ENCODE peak calls at places on chromosomes 6 and 20, in four cellular contexts. I is MM.1S, W is dorsolateral prefrontal cortex, L is omental fat pad. V is an unnamed sample.

GRCh38 chr6:79570802-79571367 is 33.7 kb upstream of the LCA5 start:
- DNase-seq in I (peak), W (no peak), L (no peak), V (no peak)

GRCh38 chr6:110816677-110817076 is 1.4 kb upstream of the CDK19 start:
- DNase-seq in I (no peak), W (no peak), L (no peak), V (no peak)

GRCh38 chr20:48295966-48296421 is 510.7 kb upstream of the SULF2 start:
- DNase-seq in I (no peak), W (no peak), L (no peak), V (no peak)

GRCh38 chr6:153104220-153104619 is 26.9 kb downstream of the RGS17 start:
- DNase-seq in I (no peak), W (no peak), L (no peak), V (no peak)

GRCh38 chr6:98039876-98040605 is 757.0 kb upstream of the MMS22L start:
- DNase-seq in I (peak), W (no peak), L (no peak), V (no peak)

GRCh38 chr6:110355727-110356126 is 2.4 kb downstream of the METTL24 start:
- DNase-seq in I (no peak), W (peak), L (no peak), V (no peak)

GRCh38 chr6:38239719-38240451 is 399.8 kb downstream of the BTBD9 start:
- DNase-seq in I (no peak), W (no peak), L (no peak), V (no peak)

GRCh38 chr6:39835856-39836442 is 43.8 kb downstream of the DAAM2 start:
- DNase-seq in I (no peak), W (no peak), L (no peak), V (no peak)

DNA sequence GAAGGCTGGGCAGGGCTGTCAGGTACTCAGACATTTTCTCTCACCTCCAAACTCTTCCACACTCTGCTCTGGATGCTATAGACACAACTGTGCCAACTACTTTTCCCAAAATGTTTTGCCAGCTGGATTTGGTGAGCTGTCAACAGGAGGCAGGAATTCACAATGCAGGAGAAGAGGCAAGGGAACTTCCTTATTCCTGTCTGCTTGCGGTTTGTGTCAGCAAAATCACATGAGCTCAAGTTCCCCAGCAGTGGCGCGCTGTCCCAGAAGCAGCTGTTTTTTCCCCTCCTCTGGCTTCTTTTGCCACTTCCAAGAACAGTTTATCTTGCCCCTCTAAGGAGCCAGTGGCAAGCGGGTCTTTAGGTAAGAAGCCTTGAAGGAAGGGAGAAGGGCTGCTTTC is 608.2 kb downstream of the PRKN start:
- DNase-seq in I (no peak), W (peak), L (no peak), V (no peak)
- TF ChIP-seq CTCF in I (no peak), W (no peak), L (no peak), V (no peak)

DNA sequence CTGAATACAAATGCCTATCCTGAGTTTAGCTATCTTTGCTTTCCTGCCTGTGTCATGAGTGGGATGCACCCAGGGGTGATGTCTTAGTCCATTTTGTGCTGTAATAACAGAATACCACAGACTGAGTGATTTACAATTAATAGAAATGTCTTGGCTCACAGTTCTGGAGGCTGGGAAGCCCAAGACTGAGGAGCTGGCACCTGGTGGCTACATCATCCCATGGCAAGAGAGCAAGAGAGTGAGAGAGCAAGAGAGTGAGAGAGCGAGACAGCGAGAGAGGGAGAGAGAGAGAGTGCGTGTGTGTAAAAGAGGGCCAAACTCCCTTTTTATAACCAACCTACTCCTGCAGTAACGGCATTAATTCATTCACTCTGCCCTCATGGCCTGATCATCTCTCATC is 76.8 kb downstream of the PRDM1 start:
- DNase-seq in I (peak), W (no peak), L (no peak), V (no peak)
- TF ChIP-seq CTCF in I (peak), W (no peak), L (no peak), V (no peak)

GRCh38 chr20:25985597-25985996 is 288.9 kb upstream of the ZNF337 start:
- DNase-seq in I (no peak), W (no peak), L (no peak), V (no peak)

GRCh38 chr20:25991051-25991755 is 294.6 kb upstream of the ZNF337 start:
- DNase-seq in I (no peak), W (no peak), L (no peak), V (no peak)

GRCh38 chr20:25984933-25985332 is 288.3 kb upstream of the ZNF337 start:
- DNase-seq in I (no peak), W (peak), L (no peak), V (peak)

GRCh38 chr20:25989196-25989595 is 292.5 kb upstream of the ZNF337 start:
- DNase-seq in I (no peak), W (no peak), L (no peak), V (no peak)

DNA sequence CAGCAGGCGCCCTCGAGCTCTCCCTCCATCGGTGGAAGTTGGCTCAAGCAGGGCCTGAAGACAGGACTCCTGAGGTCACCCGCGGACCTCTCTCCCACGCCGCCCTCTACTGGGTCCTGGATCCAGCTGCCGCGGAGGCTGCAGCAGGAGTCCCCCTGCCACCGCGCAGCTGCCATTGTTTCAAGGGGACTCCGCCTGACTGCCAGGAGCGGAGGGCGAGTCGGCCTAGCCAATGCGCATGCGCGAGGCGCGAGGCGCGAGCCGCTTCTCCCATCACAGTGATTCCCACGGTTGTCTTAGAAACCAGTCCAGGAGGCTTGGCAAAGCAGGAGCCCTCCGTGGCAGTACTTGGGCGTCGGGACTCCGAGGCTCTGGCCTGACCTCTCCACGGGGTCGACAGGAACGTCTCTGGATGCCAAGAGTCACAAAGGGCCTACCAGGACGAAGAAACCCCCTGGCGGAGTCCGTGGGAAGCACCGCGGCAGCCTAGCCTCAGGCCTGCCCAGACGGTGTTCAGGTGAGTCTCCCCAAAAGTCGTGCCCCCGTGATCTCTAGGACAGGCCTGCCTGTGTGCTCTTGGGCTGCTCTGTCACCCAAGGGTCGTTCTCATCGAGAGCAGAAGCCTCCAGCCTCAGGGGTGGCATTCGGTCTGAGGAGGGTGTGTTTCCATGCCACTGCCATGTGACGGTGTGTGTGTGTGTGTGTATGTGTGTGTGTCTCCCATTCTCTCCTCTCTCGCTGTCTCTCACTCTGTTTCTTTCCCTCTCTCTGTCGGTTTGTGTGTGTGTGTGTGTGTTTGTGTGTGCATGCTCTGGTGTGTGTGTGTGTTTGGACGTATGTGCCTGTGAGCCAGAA is 290.6 kb upstream of the ZNF337 start:
- DNase-seq in I (peak), W (no peak), L (no peak), V (no peak)
- TF ChIP-seq CTCF in I (peak), W (no peak), L (no peak), V (no peak)

GRCh38 chr6:167255918-167256553 is 35.1 kb upstream of the UNC93A start:
- DNase-seq in I (no peak), W (no peak), L (no peak), V (no peak)
- TF ChIP-seq CTCF in I (no peak), W (no peak), L (no peak), V (no peak)

DNA sequence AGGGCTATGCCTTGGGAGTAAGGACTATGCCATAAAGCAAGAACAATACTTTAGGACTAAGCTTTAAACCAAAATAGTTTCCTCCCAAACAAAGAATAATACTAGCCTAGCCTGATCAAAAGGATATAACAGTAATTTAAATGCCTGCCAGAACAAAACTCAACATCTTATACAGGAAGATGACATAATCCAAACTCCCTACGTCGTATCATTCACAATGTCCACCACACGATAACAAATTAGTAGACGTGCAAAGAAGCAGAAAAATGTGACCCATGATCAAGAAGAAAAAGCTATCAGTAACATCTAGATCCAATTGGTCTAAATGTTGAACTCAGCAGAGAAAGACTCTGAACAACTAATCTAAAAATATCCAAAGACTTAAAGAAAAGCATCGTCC is 65.8 kb downstream of the RSPH3 start:
- DNase-seq in I (no peak), W (no peak), L (no peak), V (no peak)
- TF ChIP-seq CTCF in I (no peak), W (no peak), L (no peak), V (no peak)

GRCh38 chr6:24963887-24964570 is 28.3 kb upstream of the RIPOR2 start:
- DNase-seq in I (no peak), W (no peak), L (no peak), V (no peak)

GRCh38 chr6:24971067-24971466 is 35.3 kb upstream of the RIPOR2 start:
- DNase-seq in I (no peak), W (no peak), L (no peak), V (no peak)

GRCh38 chr6:24969343-24969860 is 33.6 kb upstream of the RIPOR2 start:
- DNase-seq in I (no peak), W (no peak), L (no peak), V (no peak)

GRCh38 chr6:24972551-24972950 is 36.8 kb upstream of the RIPOR2 start:
- DNase-seq in I (no peak), W (no peak), L (no peak), V (no peak)

GRCh38 chr6:24968711-24969110 is 33.0 kb upstream of the RIPOR2 start:
- DNase-seq in I (no peak), W (no peak), L (no peak), V (no peak)
- TF ChIP-seq CTCF in I (no peak), W (no peak), L (no peak), V (no peak)

DNA sequence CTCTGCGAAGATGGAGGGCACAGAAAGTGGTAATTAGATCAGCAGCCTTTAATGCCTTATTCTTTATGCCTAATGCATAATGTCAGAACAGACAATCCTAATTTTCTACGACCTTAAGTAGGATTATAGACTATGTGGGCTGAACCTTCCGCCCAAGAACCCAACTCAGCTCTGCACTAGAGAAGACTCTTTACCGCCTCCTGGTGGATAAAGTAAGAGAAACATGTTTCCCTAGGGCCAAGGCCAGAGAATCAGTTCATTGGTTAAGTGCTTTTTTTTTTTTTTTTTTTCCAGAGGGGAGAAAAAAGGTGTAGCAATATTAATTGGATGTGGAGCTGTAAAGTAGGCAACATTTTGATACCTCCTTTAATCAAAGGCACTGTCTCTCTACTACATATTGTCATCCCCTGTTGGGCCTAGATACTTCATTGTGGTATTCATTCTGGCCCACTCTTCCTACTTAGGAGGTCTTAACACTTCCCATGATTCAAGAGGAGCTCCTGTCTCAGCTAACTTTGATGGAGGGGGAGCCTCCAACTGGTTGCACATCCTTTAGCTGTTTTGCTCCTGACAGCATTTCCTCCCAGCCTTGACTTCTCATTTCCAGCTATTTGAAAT is 124.9 kb upstream of the NRN1 start:
- DNase-seq in I (peak), W (no peak), L (no peak), V (no peak)
- TF ChIP-seq CTCF in I (peak), W (peak), L (no peak), V (peak)

GRCh38 chr20:3172933-3173581 is at the start of gene LZTS3:
- DNase-seq in I (peak), W (peak), L (peak), V (peak)
- TF ChIP-seq CTCF in I (no peak), W (no peak), L (no peak), V (no peak)

DNA sequence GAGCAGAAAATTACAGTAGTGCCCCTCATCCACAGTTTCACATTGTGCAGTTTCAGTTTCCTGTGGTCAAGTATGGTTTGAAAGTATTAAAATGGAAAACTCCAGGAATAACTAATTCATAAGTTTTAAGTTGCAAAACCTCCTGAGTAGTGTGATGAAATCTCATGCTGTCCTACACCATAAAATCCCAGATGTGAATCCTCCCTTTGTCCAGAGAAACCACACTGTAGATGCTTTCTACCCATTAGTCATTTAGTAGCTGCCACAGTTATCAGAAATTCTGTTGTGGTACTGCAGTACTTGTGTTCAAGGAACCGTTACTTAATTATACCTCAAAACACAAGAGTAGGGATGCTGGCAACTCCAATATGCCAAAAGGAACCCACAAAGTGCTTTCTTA is 74.7 kb downstream of the PTCHD4 start:
- DNase-seq in I (no peak), W (no peak), L (no peak), V (no peak)
- TF ChIP-seq CTCF in I (no peak), W (no peak), L (no peak), V (no peak)

GRCh38 chr20:63519765-63520593 is 586 bp upstream of the PPDPF start:
- DNase-seq in I (no peak), W (no peak), L (no peak), V (no peak)
- TF ChIP-seq CTCF in I (peak), W (peak), L (no peak), V (no peak)